ENCODE peak calls at places on chromosome 17, in eight cellular contexts. U, N, H, F, C, A, S and K are unnamed samples.

GRCh38 chr17:10657866-10658265 is 757 bp upstream of the MYH3 start:
- DNase-seq in U (no peak), N (no peak), H (no peak), F (no peak), C (no peak), A (no peak), S (no peak), K (no peak)

GRCh38 chr17:30995347-30995746 is 24.5 kb downstream of the RNF135 start:
- DNase-seq in U (no peak), N (no peak), H (no peak), F (no peak), C (no peak), A (no peak), S (no peak), K (no peak)

GRCh38 chr17:2175294-2175628 is 120.4 kb downstream of the HIC1 start:
- DNase-seq in U (no peak), N (no peak), H (no peak), F (no peak), C (no peak), A (no peak), S (no peak), K (no peak)

GRCh38 chr17:80678621-80679020 is 134.0 kb downstream of the RPTOR start:
- DNase-seq in U (no peak), N (no peak), H (no peak), F (peak), C (no peak), A (peak), S (no peak), K (peak)

GRCh38 chr17:5500804-5501391 is 14.5 kb downstream of the MIS12 start:
- DNase-seq in U (peak), N (peak), H (peak), F (peak), C (peak), A (peak), S (peak), K (no peak)

GRCh38 chr17:5866978-5867377 is 203.2 kb upstream of the WSCD1 start:
- DNase-seq in U (no peak), N (no peak), H (no peak), F (no peak), C (no peak), A (no peak), S (no peak), K (no peak)

GRCh38 chr17:34961093-34961911 is at the start of the genes CCT6B and ZNF830:
- DNase-seq in U (peak), N (peak), H (peak), F (peak), C (peak), A (peak), S (peak), K (peak)

GRCh38 chr17:72884066-72884465 is 208.4 kb downstream of the SLC39A11 start:
- DNase-seq in U (no peak), N (no peak), H (no peak), F (no peak), C (no peak), A (no peak), S (no peak), K (no peak)

GRCh38 chr17:53722407-53722806 is 100.3 kb upstream of the KIF2B start:
- DNase-seq in U (no peak), N (no peak), H (no peak), F (peak), C (no peak), A (peak), S (no peak), K (no peak)

GRCh38 chr17:44899074-44899782 is at the start of gene EFTUD2:
- DNase-seq in U (peak), N (peak), H (peak), F (peak), C (peak), A (peak), S (peak), K (peak)

GRCh38 chr17:3988297-3989120 is 24.3 kb upstream of the ATP2A3 start:
- DNase-seq in U (peak), N (no peak), H (no peak), F (peak), C (no peak), A (peak), S (no peak), K (no peak)

GRCh38 chr17:83185023-83186002 is 105.9 kb downstream of the METRNL start:
- DNase-seq in U (no peak), N (peak), H (no peak), F (no peak), C (no peak), A (no peak), S (peak), K (peak)

GRCh38 chr17:489758-490329 is 137.2 kb upstream of the RPH3AL start:
- DNase-seq in U (peak), N (peak), H (peak), F (peak), C (peak), A (peak), S (no peak), K (no peak)

GRCh38 chr17:79042421-79043190 is 18.6 kb downstream of the C1QTNF1 start:
- DNase-seq in U (peak), N (peak), H (peak), F (peak), C (peak), A (peak), S (peak), K (peak)

GRCh38 chr17:56851008-56851407 is 17.1 kb downstream of the DGKE start:
- DNase-seq in U (no peak), N (no peak), H (no peak), F (no peak), C (no peak), A (no peak), S (no peak), K (no peak)

GRCh38 chr17:7549401-7550055 is 670 bp downstream of the TNFSF12 start:
- DNase-seq in U (peak), N (peak), H (peak), F (no peak), C (no peak), A (no peak), S (no peak), K (no peak)

GRCh38 chr17:35373984-35374765 is 754 bp upstream of the SLFN11 start:
- DNase-seq in U (peak), N (peak), H (peak), F (peak), C (peak), A (peak), S (no peak), K (no peak)

GRCh38 chr17:45775576-45776011 is 8.5 kb upstream of the CRHR1 start:
- DNase-seq in U (peak), N (no peak), H (no peak), F (peak), C (no peak), A (no peak), S (no peak), K (no peak)

GRCh38 chr17:2195729-2196128 is 107.9 kb downstream of the SMG6 start:
- DNase-seq in U (no peak), N (no peak), H (no peak), F (no peak), C (no peak), A (no peak), S (no peak), K (no peak)

GRCh38 chr17:46929413-46929812 is 6.5 kb downstream of the GOSR2 start:
- DNase-seq in U (no peak), N (no peak), H (no peak), F (peak), C (no peak), A (no peak), S (no peak), K (no peak)
- TF ChIP-seq CTCF in U (no peak), N (no peak), H (no peak), F (no peak), C (no peak), A (no peak), S (no peak), K (no peak)

GRCh38 chr17:75487351-75488070 is 27.8 kb downstream of the CASKIN2 start:
- DNase-seq in U (peak), N (peak), H (peak), F (peak), C (peak), A (peak), S (no peak), K (peak)
- TF ChIP-seq CTCF in U (no peak), N (no peak), H (no peak), F (no peak), C (no peak), A (no peak), S (no peak), K (peak)

DNA sequence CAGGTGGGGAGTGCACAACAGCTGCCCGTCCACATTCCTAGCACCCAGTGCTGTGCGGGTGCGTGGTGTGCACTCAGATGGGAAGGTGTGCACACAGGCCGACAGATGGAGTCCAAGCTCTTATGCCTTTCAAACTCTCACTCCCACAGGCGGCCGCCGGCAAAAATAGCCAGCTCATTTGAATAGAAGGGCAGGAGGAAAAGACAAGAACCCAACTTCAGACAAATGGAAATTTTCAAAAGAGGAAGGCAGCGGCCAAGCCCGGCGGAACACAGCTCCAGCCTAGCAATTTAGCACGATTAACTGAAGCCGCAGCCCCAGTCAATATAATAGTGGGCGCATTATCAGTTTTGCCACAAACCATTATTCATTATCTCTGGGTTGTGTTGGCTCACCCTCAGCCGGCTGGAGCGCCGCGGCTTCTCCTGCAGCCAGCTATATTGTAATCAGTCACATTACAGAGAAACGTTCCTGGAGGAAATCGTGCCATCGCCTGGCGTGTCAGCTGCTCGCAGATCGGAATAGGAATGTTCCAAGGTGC is 103.9 kb upstream of the SEC14L1 start:
- DNase-seq in U (peak), N (no peak), H (no peak), F (peak), C (no peak), A (peak), S (no peak), K (no peak)
- TF ChIP-seq CTCF in U (no peak), N (no peak), H (no peak), F (no peak), C (no peak), A (no peak), S (no peak), K (no peak)

GRCh38 chr17:57955183-57955952 is at the start of gene CUEDC1:
- DNase-seq in U (peak), N (peak), H (peak), F (peak), C (peak), A (peak), S (peak), K (peak)

GRCh38 chr17:57953219-57953618 is 2.0 kb downstream of the CUEDC1 start:
- DNase-seq in U (no peak), N (no peak), H (peak), F (no peak), C (no peak), A (no peak), S (no peak), K (no peak)

GRCh38 chr17:57956311-57957119 is 1.3 kb upstream of the CUEDC1 start:
- DNase-seq in U (no peak), N (peak), H (peak), F (no peak), C (no peak), A (no peak), S (peak), K (no peak)

GRCh38 chr17:57953703-57954420 is 1.4 kb downstream of the CUEDC1 start:
- DNase-seq in U (no peak), N (no peak), H (peak), F (no peak), C (no peak), A (no peak), S (peak), K (no peak)

GRCh38 chr17:57954421-57955182 is 610 bp downstream of the CUEDC1 start:
- DNase-seq in U (peak), N (peak), H (peak), F (peak), C (no peak), A (peak), S (peak), K (no peak)
- TF ChIP-seq CTCF in U (no peak), N (no peak), H (no peak), F (no peak), C (peak), A (no peak), S (no peak), K (no peak)

GRCh38 chr17:81906476-81907218 is 4.6 kb downstream of the PCYT2 start:
- DNase-seq in U (no peak), N (no peak), H (no peak), F (no peak), C (no peak), A (no peak), S (no peak), K (no peak)
- TF ChIP-seq CTCF in U (no peak), N (no peak), H (no peak), F (no peak), C (no peak), A (no peak), S (no peak), K (no peak)

GRCh38 chr17:81706757-81707624 is 3.8 kb downstream of the MRPL12 start:
- DNase-seq in U (no peak), N (no peak), H (peak), F (no peak), C (no peak), A (no peak), S (no peak), K (no peak)
- TF ChIP-seq CTCF in U (no peak), N (no peak), H (no peak), F (no peak), C (no peak), A (no peak), S (no peak), K (no peak)

GRCh38 chr17:38815576-38816193 is 9.4 kb downstream of the CWC25 start:
- DNase-seq in U (no peak), N (no peak), H (no peak), F (peak), C (no peak), A (peak), S (no peak), K (no peak)
- TF ChIP-seq CTCF in U (no peak), N (no peak), H (no peak), F (peak), C (peak), A (peak), S (no peak), K (peak)